ENCODE peak calls at places on chromosomes 13 and 19, in ten cellular contexts. N is A549, R is cortex of kidney, K is amygdala, Q is hippocampal formation, W is anterior cingulate cortex, O is cerebellum, U is OCI-LY7, G is cardiac muscle cell, A is T-helper 2 cell. H is an unnamed sample.

GRCh38 chr19:55255618-55256423 is 3.0 kb downstream of the PPP6R1 start:
- DNase-seq in N (peak), R (no peak), K (no peak), Q (no peak), W (no peak), O (no peak), U (peak), G (no peak), A (peak), H (no peak)

GRCh38 chr19:1225451-1226226 is 12.2 kb downstream of the CBARP start:
- DNase-seq in N (no peak), R (no peak), K (no peak), Q (no peak), W (no peak), O (no peak), U (no peak), G (no peak), A (no peak), H (no peak)

GRCh38 chr13:102550507-102550906 is 46.3 kb upstream of the TPP2 start:
- DNase-seq in N (no peak), R (no peak), K (no peak), Q (no peak), W (no peak), O (no peak), U (no peak), G (no peak), A (no peak), H (no peak)

GRCh38 chr19:934865-935422 is 9.1 kb downstream of the ARID3A start:
- DNase-seq in N (peak), R (no peak), K (peak), Q (peak), W (peak), O (peak), U (no peak), G (no peak), A (no peak), H (peak)

GRCh38 chr13:110417537-110417908 is 110.4 kb downstream of the COL4A2 start:
- DNase-seq in N (no peak), R (no peak), K (no peak), Q (no peak), W (no peak), O (no peak), U (no peak), G (peak), A (no peak), H (no peak)

GRCh38 chr13:67283602-67284001 is 53.5 kb upstream of the PCDH9 start:
- DNase-seq in N (peak), R (no peak), K (no peak), Q (no peak), W (no peak), O (no peak), U (no peak), G (no peak), A (no peak), H (no peak)

GRCh38 chr13:110680852-110681251 is 25.1 kb downstream of the CARS2 start:
- DNase-seq in N (peak), R (no peak), K (no peak), Q (no peak), W (no peak), O (no peak), U (peak), G (peak), A (peak), H (no peak)

GRCh38 chr19:2848625-2849024 is 7.3 kb downstream of the ZNF555 start:
- DNase-seq in N (no peak), R (no peak), K (no peak), Q (no peak), W (no peak), O (no peak), U (no peak), G (no peak), A (no peak), H (no peak)

GRCh38 chr13:52743988-52744387 is 4.4 kb upstream of the CNMD start:
- DNase-seq in N (no peak), R (no peak), K (no peak), Q (no peak), W (no peak), O (no peak), U (no peak), G (no peak), A (no peak), H (no peak)

GRCh38 chr13:38620876-38621275 is 66.0 kb upstream of the FREM2 start:
- DNase-seq in N (no peak), R (no peak), K (no peak), Q (no peak), W (no peak), O (no peak), U (no peak), G (no peak), A (no peak), H (no peak)

GRCh38 chr19:36482876-36483275 is 6.5 kb downstream of the ZNF566 start:
- DNase-seq in N (no peak), R (no peak), K (no peak), Q (no peak), W (no peak), O (no peak), U (no peak), G (no peak), A (no peak), H (no peak)